ENCODE peak calls at places on chromosomes 13 and 19, in ten cellular contexts. N is left ventricle myocardium inferior; R is osteocyte; S is keratinocyte; M is mucosa of descending colon; X is mesothelial cell of epicardium; D is dorsolateral prefrontal cortex; T is left lung; J is CD4-positive, alpha-beta T cell; V is fibroblast of pulmonary artery. F is an unnamed sample.
A peak's percentile ranks its signal among the peaks of the same experiment; 100 is the strongest.

GRCh38 chr13:27406178-27406939 is 18.1 kb upstream of the GTF3A start:
- DNase-seq in N (no peak), R (no peak), S (no peak), M (no peak), X (no peak), D (no peak), T (no peak), J (no peak), V (peak; percentile 61), F (peak; percentile 63)

GRCh38 chr19:49421039-49421877 is 2.0 kb downstream of the PTH2 start:
- DNase-seq in N (peak; percentile 71), R (peak; percentile 82), S (no peak), M (no peak), X (peak; percentile 74), D (no peak), T (peak; percentile 65), J (no peak), V (peak; percentile 72), F (peak; percentile 76)

GRCh38 chr13:47251771-47252170 is 354.9 kb upstream of the HTR2A start:
- DNase-seq in N (no peak), R (no peak), S (no peak), M (no peak), X (no peak), D (no peak), T (no peak), J (no peak), V (no peak), F (no peak)

GRCh38 chr19:926595-927043 is 784 bp downstream of the ARID3A start:
- DNase-seq in N (peak; percentile 70), R (no peak), S (no peak), M (no peak), X (no peak), D (no peak), T (peak; percentile 79), J (no peak), V (peak; percentile 53), F (peak; percentile 88)

GRCh38 chr19:5128251-5128931 is 159.5 kb downstream of the KDM4B start:
- DNase-seq in N (peak; percentile 68), R (peak; percentile 92), S (no peak), M (no peak), X (peak; percentile 61), D (no peak), T (no peak), J (no peak), V (peak; percentile 87), F (no peak)

GRCh38 chr13:107994137-107994536 is 221.2 kb downstream of the LIG4 start:
- DNase-seq in N (no peak), R (no peak), S (no peak), M (no peak), X (no peak), D (no peak), T (no peak), J (no peak), V (no peak), F (no peak)

GRCh38 chr19:10502524-10503001 is 593 bp downstream of the KEAP1 start:
- DNase-seq in N (peak; percentile 95), R (peak; percentile 96), S (peak; percentile 30), M (peak; percentile 96), X (peak; percentile 86), D (peak; percentile 87), T (peak; percentile 93), J (peak; percentile 88), V (peak; percentile 90), F (peak; percentile 98)

GRCh38 chr19:8342316-8342683 is 762 bp downstream of the KANK3 start:
- DNase-seq in N (no peak), R (no peak), S (no peak), M (no peak), X (no peak), D (no peak), T (no peak), J (no peak), V (no peak), F (no peak)

GRCh38 chr19:4376991-4377781 is 23.2 kb downstream of the SH3GL1 start:
- DNase-seq in N (no peak), R (no peak), S (no peak), M (no peak), X (no peak), D (no peak), T (peak; percentile 31), J (no peak), V (no peak), F (no peak)

GRCh38 chr13:27918918-27919255 is 913 bp upstream of the PDX1 start:
- DNase-seq in N (no peak), R (no peak), S (no peak), M (no peak), X (no peak), D (no peak), T (no peak), J (no peak), V (no peak), F (no peak)

GRCh38 chr19:19911150-19911549 is 10.4 kb downstream of the ZNF93 start:
- DNase-seq in N (no peak), R (no peak), S (no peak), M (no peak), X (no peak), D (no peak), T (no peak), J (no peak), V (peak; percentile 43), F (no peak)

GRCh38 chr13:104318121-104318520 is 1251.9 kb upstream of the SLC10A2 start:
- DNase-seq in N (no peak), R (no peak), S (no peak), M (no peak), X (no peak), D (no peak), T (no peak), J (no peak), V (peak; percentile 68), F (no peak)

GRCh38 chr19:36140289-36141038 is 598 bp downstream of the CAPNS1 start:
- DNase-seq in N (peak; percentile 28), R (no peak), S (no peak), M (peak; percentile 79), X (no peak), D (no peak), T (peak; percentile 60), J (no peak), V (peak; percentile 57), F (peak; percentile 90)

GRCh38 chr13:112653821-112654220 is 36.0 kb upstream of the ATP11A start:
- DNase-seq in N (no peak), R (no peak), S (no peak), M (no peak), X (no peak), D (no peak), T (no peak), J (no peak), V (no peak), F (no peak)

GRCh38 chr19:51469162-51469561 is 9.2 kb upstream of the CEACAM18 start:
- DNase-seq in N (no peak), R (no peak), S (no peak), M (no peak), X (no peak), D (no peak), T (no peak), J (no peak), V (no peak), F (no peak)

DNA sequence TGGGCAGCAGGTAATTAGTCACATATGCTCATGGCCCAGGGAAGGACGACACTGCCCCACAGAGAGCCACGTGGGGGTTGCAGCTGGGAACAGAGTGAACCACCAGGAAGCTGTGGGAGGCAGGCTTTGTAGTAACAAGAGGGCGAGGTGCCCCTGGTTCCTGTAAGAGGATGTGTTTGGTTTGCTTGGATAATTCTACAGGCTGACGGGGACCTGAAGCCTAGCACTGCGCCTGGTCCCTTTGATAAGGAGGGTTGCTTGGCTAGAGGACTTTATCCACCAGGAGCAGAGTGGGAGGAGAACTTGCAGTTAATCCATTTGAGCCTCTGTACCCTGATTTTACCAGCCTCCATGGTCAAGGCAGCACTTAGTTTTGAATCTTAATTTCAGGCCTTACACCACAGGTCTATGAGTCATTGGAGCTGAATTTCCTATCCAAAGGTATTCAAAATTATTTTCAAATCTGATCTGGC is 67.4 kb upstream of the CLDN10 start:
- DNase-seq in N (no peak), R (no peak), S (no peak), M (no peak), X (no peak), D (no peak), T (no peak), J (no peak), V (peak; percentile 54), F (no peak)
- TF ChIP-seq CTCF in N (no peak), R (no peak), S (no peak), M (no peak), X (no peak), D (no peak), T (no peak), J (no peak), V (no peak), F (no peak)

GRCh38 chr13:20387006-20387405 is 138.7 kb downstream of the CRYL1 start:
- DNase-seq in N (no peak), R (peak; percentile 72), S (no peak), M (no peak), X (no peak), D (no peak), T (no peak), J (no peak), V (no peak), F (no peak)
- TF ChIP-seq CTCF in N (no peak), R (no peak), S (no peak), M (no peak), X (no peak), D (no peak), T (no peak), J (no peak), V (no peak), F (no peak)

DNA sequence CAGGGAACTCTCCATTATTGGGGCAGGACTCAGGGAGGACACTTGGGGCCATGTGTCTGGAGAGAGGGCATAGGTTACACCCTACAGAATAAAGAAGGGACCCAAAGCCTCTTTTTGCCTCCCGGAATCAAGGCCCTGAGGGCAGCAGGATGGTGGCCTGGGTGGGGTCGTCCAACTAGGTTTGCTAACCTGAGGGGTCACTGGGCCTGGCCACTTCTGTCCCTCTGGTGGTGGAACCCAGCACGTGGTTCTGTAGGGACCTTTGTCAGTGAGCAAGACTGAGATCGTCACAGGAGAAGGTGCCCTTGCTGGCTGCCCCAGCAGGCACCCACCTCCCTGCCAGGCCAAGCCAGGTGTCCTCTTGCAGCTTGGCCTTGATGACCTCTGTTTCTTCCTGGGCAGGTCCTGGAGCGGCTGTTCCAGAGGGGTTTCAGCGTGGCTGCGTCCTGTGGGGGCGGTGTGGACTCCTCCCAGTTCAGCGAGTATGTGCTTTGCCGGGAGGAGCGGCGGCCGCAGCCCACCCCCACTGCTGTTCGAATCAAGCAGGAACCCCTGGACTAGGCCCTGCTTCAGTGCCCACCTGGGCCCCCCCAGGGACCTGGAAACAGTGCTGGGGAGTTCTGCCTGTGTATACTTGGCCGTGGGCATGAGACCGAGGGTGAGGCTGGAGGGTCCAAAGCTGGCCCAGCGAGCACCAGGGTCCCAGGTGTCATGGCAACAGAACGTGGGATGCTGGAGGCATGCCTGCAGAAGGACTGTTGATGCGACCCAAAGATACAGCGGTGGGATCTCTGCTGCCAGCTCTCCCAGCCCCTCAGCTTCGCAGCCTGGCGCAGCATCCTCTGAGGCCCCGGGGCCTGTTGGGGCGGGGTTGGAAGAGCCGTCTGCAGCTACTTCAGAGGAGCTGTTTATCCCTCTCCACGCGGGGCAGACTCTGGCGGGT is 16.0 kb downstream of the KCTD15 start:
- DNase-seq in N (no peak), R (no peak), S (no peak), M (no peak), X (no peak), D (no peak), T (peak; percentile 23), J (peak; percentile 16), V (no peak), F (no peak)
- TF ChIP-seq CTCF in N (no peak), R (no peak), S (no peak), M (no peak), X (no peak), D (no peak), T (no peak), J (no peak), V (no peak), F (no peak)

GRCh38 chr19:45112111-45112827 is 19.3 kb downstream of the PPP1R37 start:
- DNase-seq in N (no peak), R (no peak), S (no peak), M (no peak), X (no peak), D (no peak), T (no peak), J (no peak), V (no peak), F (no peak)
- TF ChIP-seq CTCF in N (no peak), R (no peak), S (no peak), M (no peak), X (no peak), D (no peak), T (no peak), J (no peak), V (no peak), F (no peak)